ENCODE peak calls at places on chromosomes 3 and 15, in five cellular contexts. O is GM12878, T is K562, M is HepG2, K is H1. R is an unnamed sample.

GRCh38 chr15:77481670-77482069 is 61.0 kb downstream of the HMG20A start:
- DNase-seq in M (no peak), T (no peak), O (no peak), K (no peak), R (no peak)

GRCh38 chr3:74001481-74001880 is 376.7 kb upstream of the PDZRN3 start:
- DNase-seq in T (no peak), M (no peak), O (no peak), K (no peak), R (no peak)

GRCh38 chr3:4396599-4396998 is 70.5 kb downstream of the SUMF1 start:
- DNase-seq in K (no peak), M (no peak), T (no peak), O (no peak), R (no peak)

GRCh38 chr3:126321490-126321889 is 35.7 kb downstream of the KLF15 start:
- DNase-seq in O (no peak), K (no peak), M (no peak), T (no peak), R (no peak)

GRCh38 chr3:38016410-38016809 is 13.0 kb downstream of the PLCD1 start:
- DNase-seq in K (no peak), M (no peak), T (no peak), O (no peak), R (no peak)

GRCh38 chr3:119831941-119832371 is 50.1 kb downstream of the NR1I2 start:
- DNase-seq in T (no peak), M (no peak), O (no peak), K (no peak), R (no peak)

GRCh38 chr3:176633511-176633910 is 563.8 kb downstream of the TBL1XR1 start:
- DNase-seq in K (no peak), M (no peak), O (no peak), T (peak), R (peak)

GRCh38 chr3:68007621-68008226 is 353.3 kb upstream of the SUCLG2 start:
- DNase-seq in T (no peak), K (peak), M (no peak), O (no peak), R (peak)

GRCh38 chr3:11634974-11635612 is 8.6 kb downstream of the VGLL4 start:
- DNase-seq in T (no peak), O (no peak), M (no peak), K (no peak), R (no peak)

GRCh38 chr15:64847016-64847415 is 5.3 kb downstream of the PLEKHO2 start:
- DNase-seq in K (no peak), O (no peak), M (no peak), T (no peak), R (no peak)

GRCh38 chr3:196322-197153 is at the start of gene CHL1:
- DNase-seq in T (no peak), M (no peak), O (no peak), K (peak), R (no peak)

GRCh38 chr3:13544293-13544831 is 4.6 kb upstream of the FBLN2 start:
- DNase-seq in O (no peak), T (no peak), M (no peak), K (no peak), R (no peak)

GRCh38 chr3:194404365-194405140 is 5.5 kb upstream of the GP5 start:
- DNase-seq in O (no peak), M (peak), K (no peak), T (no peak), R (no peak)

GRCh38 chr3:150072576-150072975 is 101.9 kb upstream of the PFN2 start:
- DNase-seq in K (no peak), M (no peak), T (no peak), O (no peak), R (no peak)

GRCh38 chr3:59472541-59472940 is 422.7 kb upstream of the CFAP20DC start:
- DNase-seq in K (no peak), O (no peak), M (no peak), T (no peak), R (no peak)

GRCh38 chr3:152684279-152684678 is 150.7 kb upstream of the P2RY1 start:
- DNase-seq in K (no peak), M (no peak), T (no peak), O (no peak), R (no peak)

GRCh38 chr3:139388961-139389551 is 391 bp downstream of the COPB2 start:
- DNase-seq in M (no peak), O (no peak), K (no peak), T (no peak), R (no peak)

GRCh38 chr3:119084371-119085069 is 49.9 kb upstream of the IGSF11 start:
- DNase-seq in M (no peak), O (no peak), K (no peak), T (no peak), R (no peak)

GRCh38 chr3:114005406-114005987 is 50.8 kb downstream of the CCDC191 start:
- DNase-seq in T (no peak), K (no peak), O (peak), M (no peak), R (no peak)

GRCh38 chr15:77107531-77108355 is 36.8 kb upstream of the TSPAN3 start:
- DNase-seq in T (peak), O (no peak), K (peak), M (peak), R (peak)

GRCh38 chr15:62964251-62964650 is 78.3 kb upstream of the TPM1 start:
- DNase-seq in O (no peak), M (no peak), T (no peak), K (no peak), R (no peak)

GRCh38 chr3:156705761-156706631 is 31.6 kb downstream of the TIPARP start:
- DNase-seq in T (no peak), M (peak), K (no peak), O (no peak), R (no peak)

GRCh38 chr3:42839616-42840015 is 30.4 kb downstream of the ACKR2 start:
- DNase-seq in T (peak), O (peak), M (peak), K (no peak), R (peak)

GRCh38 chr3:147049901-147050300 is 356.4 kb downstream of the ZIC4 start:
- DNase-seq in T (no peak), O (no peak), M (no peak), K (no peak), R (no peak)

GRCh38 chr3:4882548-4882947 is 96.7 kb upstream of the BHLHE40 start:
- DNase-seq in O (no peak), K (no peak), M (no peak), T (no peak), R (no peak)

GRCh38 chr15:40787991-40788390 is 18.2 kb downstream of the C15orf62 start:
- DNase-seq in M (no peak), K (no peak), O (no peak), T (no peak), R (no peak)

GRCh38 chr3:426056-426455 is 229.5 kb downstream of the CHL1 start:
- DNase-seq in O (no peak), K (no peak), M (no peak), T (no peak), R (no peak)

GRCh38 chr3:81891496-81891895 is 130.1 kb upstream of the GBE1 start:
- DNase-seq in O (no peak), M (no peak), K (no peak), T (no peak), R (no peak)

GRCh38 chr3:151875759-151876158 is 2.3 kb downstream of the SUCNR1 start:
- DNase-seq in O (peak), M (no peak), K (no peak), T (no peak), R (no peak)

GRCh38 chr15:52099654-52100272 is 12.8 kb downstream of the BCL2L10 start:
- DNase-seq in M (no peak), O (no peak), K (no peak), T (no peak), R (no peak)

GRCh38 chr15:71296032-71296686 is 180.9 kb downstream of the THSD4 start:
- DNase-seq in K (no peak), M (no peak), O (no peak), T (no peak), R (no peak)

GRCh38 chr3:123883656-123884257 is 375 bp downstream of the MYLK start:
- DNase-seq in M (no peak), O (no peak), T (no peak), K (peak), R (peak)

GRCh38 chr3:63519426-63519825 is 133.0 kb upstream of the SNTN start:
- DNase-seq in K (no peak), M (no peak), O (no peak), T (no peak), R (no peak)

GRCh38 chr3:4548769-4549168 is 55.6 kb downstream of the ITPR1 start:
- DNase-seq in M (no peak), T (no peak), K (no peak), O (no peak), R (no peak)

GRCh38 chr3:15795563-15796308 is 2.0 kb downstream of the ANKRD28 start:
- DNase-seq in M (no peak), K (no peak), O (no peak), T (no peak), R (no peak)

DNA sequence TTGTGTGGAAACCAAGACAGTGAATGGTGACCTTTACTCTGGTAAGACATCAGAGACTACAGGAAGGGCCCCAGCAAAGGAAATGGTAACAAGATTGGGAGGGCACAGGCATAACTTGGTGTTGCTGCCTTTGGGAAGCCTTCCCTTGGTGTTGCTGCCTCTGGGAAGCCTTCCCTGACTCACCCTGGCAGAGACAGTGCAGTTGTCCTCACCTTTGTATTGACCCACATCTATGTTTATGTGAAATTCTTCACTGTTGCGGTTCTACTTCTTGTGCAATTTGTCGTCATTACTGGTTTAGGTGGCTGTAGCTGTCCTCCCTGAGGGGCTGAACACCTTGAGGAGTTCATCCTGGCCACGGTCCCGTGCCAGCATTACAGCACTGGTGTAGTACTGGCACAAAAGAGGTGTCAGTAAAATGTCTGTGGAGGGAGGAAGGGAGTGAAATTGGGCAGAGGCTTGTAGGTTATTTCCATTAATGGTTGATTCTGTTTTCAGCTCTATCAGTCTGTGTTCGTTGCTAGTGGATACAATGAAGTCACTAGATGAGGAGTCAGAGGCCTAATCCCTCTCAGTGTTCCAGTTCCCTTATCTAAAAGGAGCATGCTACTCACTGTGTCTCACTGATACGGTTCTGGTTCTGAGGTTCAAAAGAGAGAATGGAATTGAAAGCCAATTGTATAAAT is 21.6 kb downstream of the IFT122 start:
- DNase-seq in O (no peak), M (no peak), K (no peak), T (peak), R (no peak)
- TF ChIP-seq ATF2 in O (no peak), M (no peak), K (no peak), T (no peak), R (no peak)

GRCh38 chr3:54157860-54158259 is 35.5 kb downstream of the CACNA2D3 start:
- DNase-seq in T (no peak), K (no peak), O (no peak), M (no peak), R (no peak)
- TF ChIP-seq CREB1 in T (no peak), K (no peak), O (no peak), M (no peak), R (no peak)

DNA sequence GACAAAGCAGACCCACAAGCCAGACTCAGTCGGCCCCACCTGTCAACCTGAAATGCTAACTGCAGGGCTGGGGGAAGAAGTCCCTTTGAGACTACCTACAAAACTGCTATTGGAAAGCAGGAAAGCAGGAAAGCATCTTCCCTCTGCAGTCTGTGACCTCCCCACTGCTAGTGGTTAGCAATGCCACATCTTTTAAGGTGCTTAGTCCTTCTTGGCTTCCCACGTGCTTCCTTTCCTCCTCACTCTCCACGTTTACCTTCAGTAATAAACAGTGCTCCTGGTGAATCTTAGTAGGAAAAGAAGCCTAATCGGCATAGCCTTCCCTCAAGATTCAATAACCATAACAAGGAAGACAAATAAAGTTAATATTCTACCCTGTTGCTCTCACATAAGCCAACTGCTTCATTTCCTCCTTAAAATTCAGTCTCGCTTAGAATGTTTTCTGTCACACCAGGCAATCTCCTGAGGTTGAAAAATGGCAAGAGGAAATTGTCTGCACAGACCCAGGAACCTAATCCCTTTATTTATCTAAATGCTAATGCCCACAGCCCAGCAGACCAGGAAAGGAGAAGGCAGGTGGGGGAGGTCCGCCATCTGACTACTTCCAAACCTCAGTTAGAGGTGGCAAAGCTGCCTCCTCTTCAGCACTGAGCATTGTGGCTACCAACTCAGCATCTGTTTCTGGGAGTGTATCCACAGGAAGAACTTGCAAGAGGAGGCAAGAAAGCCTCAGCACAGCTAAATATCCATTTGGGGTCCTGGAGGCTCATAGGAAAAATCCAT is 296.0 kb downstream of the NEK10 start:
- DNase-seq in M (no peak), K (no peak), O (no peak), T (no peak), R (no peak)
- TF ChIP-seq ATF2 in M (no peak), K (no peak), O (no peak), T (no peak), R (no peak)

GRCh38 chr3:32143849-32144757 is 37.7 kb downstream of the GPD1L start:
- DNase-seq in K (no peak), M (peak), O (peak), T (peak), R (peak)
- TF ChIP-seq CREB1 in K (no peak), M (no peak), O (no peak), T (no peak), R (no peak)

GRCh38 chr3:71881732-71882131 is 96.8 kb upstream of the PROK2 start:
- DNase-seq in M (no peak), T (no peak), K (no peak), O (no peak), R (no peak)

GRCh38 chr3:71890356-71890931 is 105.5 kb upstream of the PROK2 start:
- DNase-seq in T (no peak), K (no peak), M (no peak), O (no peak), R (no peak)

GRCh38 chr3:71885001-71885400 is 100.1 kb upstream of the PROK2 start:
- DNase-seq in T (no peak), M (no peak), O (no peak), K (no peak), R (no peak)

GRCh38 chr3:71891483-71891882 is 106.5 kb upstream of the PROK2 start:
- DNase-seq in M (no peak), K (no peak), T (no peak), O (no peak), R (no peak)

GRCh38 chr3:71887256-71887655 is 102.3 kb upstream of the PROK2 start:
- DNase-seq in K (no peak), T (no peak), M (no peak), O (no peak), R (no peak)
- TF ChIP-seq ATF2 in K (no peak), T (no peak), M (no peak), O (no peak), R (no peak)

GRCh38 chr3:170178631-170179030 is 2.9 kb downstream of the PHC3 start:
- DNase-seq in O (no peak), K (no peak), M (no peak), T (no peak), R (no peak)
- TF ChIP-seq CREB1 in O (peak), K (no peak), M (no peak), T (no peak), R (no peak)

GRCh38 chr15:74963213-74963612 is 6.6 kb upstream of the RPP25 start:
- DNase-seq in O (no peak), T (no peak), M (no peak), K (no peak), R (no peak)

GRCh38 chr15:74962219-74962618 is 5.6 kb upstream of the RPP25 start:
- DNase-seq in T (no peak), O (no peak), M (no peak), K (no peak), R (no peak)

GRCh38 chr15:74967670-74968069 is 11.1 kb upstream of the RPP25 start:
- DNase-seq in T (no peak), K (no peak), O (no peak), M (no peak), R (no peak)

GRCh38 chr15:74962671-74963070 is 6.1 kb upstream of the RPP25 start:
- DNase-seq in O (no peak), T (no peak), M (no peak), K (no peak), R (no peak)

GRCh38 chr15:74964794-74965193 is 8.2 kb upstream of the RPP25 start:
- DNase-seq in K (no peak), O (no peak), T (no peak), M (no peak), R (no peak)
- TF ChIP-seq ATF2 in K (no peak), O (no peak), T (no peak), M (no peak), R (no peak)

GRCh38 chr15:36959746-36960145 is 140.6 kb downstream of the MEIS2 start:
- DNase-seq in K (no peak), M (no peak), O (no peak), T (no peak), R (no peak)

GRCh38 chr15:36961956-36962355 is 138.4 kb downstream of the MEIS2 start:
- DNase-seq in K (no peak), M (no peak), T (no peak), O (no peak), R (no peak)

GRCh38 chr15:36958611-36959010 is 141.7 kb downstream of the MEIS2 start:
- DNase-seq in M (no peak), K (no peak), T (no peak), O (no peak), R (no peak)

GRCh38 chr15:36960179-36960946 is 140.0 kb downstream of the MEIS2 start:
- DNase-seq in K (no peak), T (no peak), M (no peak), O (no peak), R (no peak)

DNA sequence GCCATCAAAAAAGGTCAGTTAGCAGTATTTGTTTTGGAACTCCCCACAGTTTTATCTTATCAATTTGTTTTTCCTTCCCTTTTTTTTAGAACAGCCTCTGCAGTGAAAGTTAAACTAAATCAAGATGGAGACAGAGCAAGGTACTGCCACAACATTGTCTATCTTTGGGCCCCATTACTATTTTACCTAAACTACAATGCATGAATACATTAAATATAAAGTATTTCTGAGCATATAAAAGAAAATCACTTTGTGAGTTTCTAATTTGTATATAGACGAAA is 139.5 kb downstream of the MEIS2 start:
- DNase-seq in T (no peak), O (no peak), K (no peak), M (no peak), R (no peak)
- TF ChIP-seq CREB1 in T (no peak), O (no peak), K (no peak), M (no peak), R (no peak)

GRCh38 chr3:44032487-44032886 is 209.2 kb upstream of the TOPAZ1 start:
- DNase-seq in M (no peak), K (no peak), T (no peak), O (no peak), R (no peak)
- TF ChIP-seq ATF2 in M (no peak), K (no peak), T (no peak), O (no peak), R (no peak)

GRCh38 chr15:92391640-92392039 is 2.0 kb upstream of the ST8SIA2 start:
- DNase-seq in K (peak), M (peak), T (no peak), O (no peak), R (peak)
- TF ChIP-seq CREB1 in K (no peak), M (no peak), T (no peak), O (no peak), R (no peak)